ENCODE peak calls at places on chromosomes 4 and X, in six cellular contexts. One of them, this sample, is unnamed. For H3K4me1, the result is how much of the 10 kb centered on the place peaks cover.

GRCh38 chr4:162350331-162350730 is 186.5 kb upstream of the FSTL5 start:
- DNase-seq in HCT116: no peak
- DNase-seq in CD8-positive, alpha-beta T cell: no peak
- DNase-seq in CD4-positive, alpha-beta memory T cell: no peak
- DNase-seq in naive thymus-derived CD4-positive, alpha-beta T cell: no peak
- DNase-seq in heart right ventricle: no peak
- DNase-seq in this sample: no peak

GRCh38 chr4:167185465-167185864 is 48.8 kb downstream of the SPOCK3 start:
- DNase-seq in HCT116: no peak
- DNase-seq in CD8-positive, alpha-beta T cell: no peak
- DNase-seq in CD4-positive, alpha-beta memory T cell: no peak
- DNase-seq in naive thymus-derived CD4-positive, alpha-beta T cell: no peak
- DNase-seq in heart right ventricle: no peak
- DNase-seq in this sample: no peak

GRCh38 chr4:22190855-22191254 is 242.3 kb upstream of the KCNIP4 start:
- DNase-seq in HCT116: no peak
- DNase-seq in CD8-positive, alpha-beta T cell: no peak
- DNase-seq in CD4-positive, alpha-beta memory T cell: no peak
- DNase-seq in naive thymus-derived CD4-positive, alpha-beta T cell: no peak
- DNase-seq in heart right ventricle: no peak
- DNase-seq in this sample: no peak

GRCh38 chrX:103607385-103608304 is at the start of gene TCEAL3:
- DNase-seq in HCT116: no peak
- DNase-seq in CD8-positive, alpha-beta T cell: peak
- DNase-seq in CD4-positive, alpha-beta memory T cell: peak
- DNase-seq in naive thymus-derived CD4-positive, alpha-beta T cell: peak
- DNase-seq in heart right ventricle: peak
- DNase-seq in this sample: no peak

GRCh38 chr4:128951316-128951715 is 141.8 kb downstream of the JADE1 start:
- DNase-seq in HCT116: no peak
- DNase-seq in CD8-positive, alpha-beta T cell: no peak
- DNase-seq in CD4-positive, alpha-beta memory T cell: no peak
- DNase-seq in naive thymus-derived CD4-positive, alpha-beta T cell: no peak
- DNase-seq in heart right ventricle: no peak
- DNase-seq in this sample: no peak

GRCh38 chrX:148618472-148619445 is 118.3 kb downstream of the AFF2 start:
- DNase-seq in HCT116: no peak
- DNase-seq in CD8-positive, alpha-beta T cell: no peak
- DNase-seq in CD4-positive, alpha-beta memory T cell: no peak
- DNase-seq in naive thymus-derived CD4-positive, alpha-beta T cell: no peak
- DNase-seq in heart right ventricle: no peak
- DNase-seq in this sample: no peak

GRCh38 chrX:6681469-6681868 is 146.6 kb upstream of the VCX3A start:
- DNase-seq in HCT116: no peak
- DNase-seq in CD8-positive, alpha-beta T cell: no peak
- DNase-seq in CD4-positive, alpha-beta memory T cell: no peak
- DNase-seq in naive thymus-derived CD4-positive, alpha-beta T cell: no peak
- DNase-seq in heart right ventricle: no peak
- DNase-seq in this sample: no peak

GRCh38 chr4:156374069-156374468 is 420.4 kb upstream of the CTSO start:
- DNase-seq in HCT116: no peak
- DNase-seq in CD8-positive, alpha-beta T cell: no peak
- DNase-seq in CD4-positive, alpha-beta memory T cell: no peak
- DNase-seq in naive thymus-derived CD4-positive, alpha-beta T cell: no peak
- DNase-seq in heart right ventricle: no peak
- DNase-seq in this sample: no peak

GRCh38 chr4:1754336-1754735 is 33.0 kb downstream of the TACC3 start:
- DNase-seq in HCT116: no peak
- DNase-seq in CD8-positive, alpha-beta T cell: no peak
- DNase-seq in CD4-positive, alpha-beta memory T cell: no peak
- DNase-seq in naive thymus-derived CD4-positive, alpha-beta T cell: no peak
- DNase-seq in heart right ventricle: no peak
- DNase-seq in this sample: no peak

GRCh38 chr4:159224412-159224811 is 121.5 kb downstream of the RAPGEF2 start:
- DNase-seq in HCT116: no peak
- DNase-seq in CD8-positive, alpha-beta T cell: no peak
- DNase-seq in CD4-positive, alpha-beta memory T cell: no peak
- DNase-seq in naive thymus-derived CD4-positive, alpha-beta T cell: no peak
- DNase-seq in heart right ventricle: no peak
- DNase-seq in this sample: no peak

GRCh38 chrX:81355436-81355835 is 153.5 kb downstream of the SH3BGRL start:
- DNase-seq in HCT116: no peak
- DNase-seq in CD8-positive, alpha-beta T cell: no peak
- DNase-seq in CD4-positive, alpha-beta memory T cell: no peak
- DNase-seq in naive thymus-derived CD4-positive, alpha-beta T cell: no peak
- DNase-seq in heart right ventricle: no peak
- DNase-seq in this sample: no peak

GRCh38 chr4:89175611-89176010 is 64.3 kb downstream of the TIGD2 start:
- DNase-seq in HCT116: no peak
- DNase-seq in CD8-positive, alpha-beta T cell: no peak
- DNase-seq in CD4-positive, alpha-beta memory T cell: no peak
- DNase-seq in naive thymus-derived CD4-positive, alpha-beta T cell: no peak
- DNase-seq in heart right ventricle: no peak
- DNase-seq in this sample: no peak

GRCh38 chr4:34365891-34366290 is 1878.4 kb downstream of the ARAP2 start:
- DNase-seq in HCT116: no peak
- DNase-seq in CD8-positive, alpha-beta T cell: no peak
- DNase-seq in CD4-positive, alpha-beta memory T cell: no peak
- DNase-seq in naive thymus-derived CD4-positive, alpha-beta T cell: no peak
- DNase-seq in heart right ventricle: no peak
- DNase-seq in this sample: no peak

GRCh38 chr4:67659065-67659464 is 41.9 kb downstream of the UBA6 start:
- DNase-seq in HCT116: no peak
- DNase-seq in CD8-positive, alpha-beta T cell: no peak
- DNase-seq in CD4-positive, alpha-beta memory T cell: no peak
- DNase-seq in naive thymus-derived CD4-positive, alpha-beta T cell: no peak
- DNase-seq in heart right ventricle: no peak
- DNase-seq in this sample: no peak

GRCh38 chr4:67658302-67658701 is 42.7 kb downstream of the UBA6 start:
- DNase-seq in HCT116: no peak
- DNase-seq in CD8-positive, alpha-beta T cell: no peak
- DNase-seq in CD4-positive, alpha-beta memory T cell: no peak
- DNase-seq in naive thymus-derived CD4-positive, alpha-beta T cell: no peak
- DNase-seq in heart right ventricle: no peak
- DNase-seq in this sample: no peak

DNA sequence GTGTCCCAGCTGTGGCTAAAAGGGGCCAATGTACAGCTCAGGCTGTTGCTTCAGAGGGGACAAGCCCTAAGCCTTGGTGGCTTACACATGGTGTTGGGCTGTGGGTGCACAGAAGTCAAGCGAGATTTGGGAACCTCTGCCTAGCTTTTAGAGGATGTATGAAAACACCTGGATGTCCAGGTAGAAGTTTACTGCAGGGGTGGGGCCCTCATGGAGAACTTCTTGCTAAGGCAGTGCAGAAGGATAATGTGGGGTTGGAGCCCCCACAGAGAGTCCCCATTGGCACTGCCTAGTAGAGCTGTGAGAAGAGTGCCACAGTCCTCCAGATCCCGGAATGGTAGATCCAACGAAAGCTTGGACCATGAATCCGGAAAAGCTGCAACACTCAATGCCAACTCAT is 40.5 kb downstream of the UBA6 start:
- DNase-seq in HCT116: no peak
- DNase-seq in CD8-positive, alpha-beta T cell: no peak
- DNase-seq in CD4-positive, alpha-beta memory T cell: no peak
- DNase-seq in naive thymus-derived CD4-positive, alpha-beta T cell: no peak
- DNase-seq in heart right ventricle: no peak
- DNase-seq in this sample: no peak
- H3K4me3 ChIP-seq in HCT116: no peak
- H3K4me3 ChIP-seq in CD8-positive, alpha-beta T cell: no peak
- H3K4me3 ChIP-seq in CD4-positive, alpha-beta memory T cell: no peak
- H3K4me3 ChIP-seq in naive thymus-derived CD4-positive, alpha-beta T cell: no peak
- H3K4me3 ChIP-seq in heart right ventricle: no peak
- H3K4me3 ChIP-seq in this sample: no peak

GRCh38 chr4:40626183-40626990 is 3.3 kb downstream of the RBM47 start:
- DNase-seq in HCT116: no peak
- DNase-seq in CD8-positive, alpha-beta T cell: no peak
- DNase-seq in CD4-positive, alpha-beta memory T cell: no peak
- DNase-seq in naive thymus-derived CD4-positive, alpha-beta T cell: no peak
- DNase-seq in heart right ventricle: no peak
- DNase-seq in this sample: no peak

GRCh38 chr4:40622913-40623312 is 6.8 kb downstream of the RBM47 start:
- DNase-seq in HCT116: no peak
- DNase-seq in CD8-positive, alpha-beta T cell: no peak
- DNase-seq in CD4-positive, alpha-beta memory T cell: no peak
- DNase-seq in naive thymus-derived CD4-positive, alpha-beta T cell: no peak
- DNase-seq in heart right ventricle: no peak
- DNase-seq in this sample: no peak

GRCh38 chr4:40621592-40622512 is 7.8 kb downstream of the RBM47 start:
- DNase-seq in HCT116: peak
- DNase-seq in CD8-positive, alpha-beta T cell: no peak
- DNase-seq in CD4-positive, alpha-beta memory T cell: no peak
- DNase-seq in naive thymus-derived CD4-positive, alpha-beta T cell: no peak
- DNase-seq in heart right ventricle: peak
- DNase-seq in this sample: no peak

GRCh38 chr4:40621229-40621591 is 8.5 kb downstream of the RBM47 start:
- DNase-seq in HCT116: no peak
- DNase-seq in CD8-positive, alpha-beta T cell: no peak
- DNase-seq in CD4-positive, alpha-beta memory T cell: no peak
- DNase-seq in naive thymus-derived CD4-positive, alpha-beta T cell: no peak
- DNase-seq in heart right ventricle: no peak
- DNase-seq in this sample: no peak

DNA sequence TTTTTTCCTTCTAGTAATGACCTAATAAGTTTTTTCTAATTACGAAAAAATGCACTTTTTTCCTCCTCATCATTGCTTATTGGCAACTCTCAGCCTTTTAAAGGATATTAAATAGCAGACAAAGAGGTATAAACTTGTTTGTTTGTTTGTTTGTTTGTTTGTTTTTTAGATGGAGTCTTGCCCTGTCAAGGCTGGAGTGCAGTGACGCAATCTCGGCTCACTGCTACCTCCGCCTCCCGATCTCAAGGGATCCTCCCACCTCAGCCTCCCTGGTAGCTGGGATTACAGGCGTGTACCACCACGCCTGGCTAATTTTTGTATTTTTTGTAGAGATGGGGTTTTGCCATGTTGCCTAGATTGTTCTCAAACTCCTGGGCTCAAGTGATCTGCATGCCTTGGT is 6.0 kb downstream of the RBM47 start:
- DNase-seq in HCT116: no peak
- DNase-seq in CD8-positive, alpha-beta T cell: no peak
- DNase-seq in CD4-positive, alpha-beta memory T cell: no peak
- DNase-seq in naive thymus-derived CD4-positive, alpha-beta T cell: no peak
- DNase-seq in heart right ventricle: no peak
- DNase-seq in this sample: no peak
- H3K4me1 ChIP-seq in HCT116: under half
- H3K4me1 ChIP-seq in CD8-positive, alpha-beta T cell: under half
- H3K4me1 ChIP-seq in CD4-positive, alpha-beta memory T cell: under half
- H3K4me1 ChIP-seq in naive thymus-derived CD4-positive, alpha-beta T cell: under half
- H3K4me1 ChIP-seq in heart right ventricle: under half
- H3K4me1 ChIP-seq in this sample: under half

GRCh38 chrX:101057095-101057714 is 5.3 kb upstream of the TRMT2B start:
- DNase-seq in HCT116: no peak
- DNase-seq in CD8-positive, alpha-beta T cell: no peak
- DNase-seq in CD4-positive, alpha-beta memory T cell: no peak
- DNase-seq in naive thymus-derived CD4-positive, alpha-beta T cell: no peak
- DNase-seq in heart right ventricle: no peak
- DNase-seq in this sample: no peak

GRCh38 chrX:101051153-101051548 is 760 bp downstream of the TRMT2B start:
- DNase-seq in HCT116: no peak
- DNase-seq in CD8-positive, alpha-beta T cell: no peak
- DNase-seq in CD4-positive, alpha-beta memory T cell: no peak
- DNase-seq in naive thymus-derived CD4-positive, alpha-beta T cell: no peak
- DNase-seq in heart right ventricle: no peak
- DNase-seq in this sample: no peak

DNA sequence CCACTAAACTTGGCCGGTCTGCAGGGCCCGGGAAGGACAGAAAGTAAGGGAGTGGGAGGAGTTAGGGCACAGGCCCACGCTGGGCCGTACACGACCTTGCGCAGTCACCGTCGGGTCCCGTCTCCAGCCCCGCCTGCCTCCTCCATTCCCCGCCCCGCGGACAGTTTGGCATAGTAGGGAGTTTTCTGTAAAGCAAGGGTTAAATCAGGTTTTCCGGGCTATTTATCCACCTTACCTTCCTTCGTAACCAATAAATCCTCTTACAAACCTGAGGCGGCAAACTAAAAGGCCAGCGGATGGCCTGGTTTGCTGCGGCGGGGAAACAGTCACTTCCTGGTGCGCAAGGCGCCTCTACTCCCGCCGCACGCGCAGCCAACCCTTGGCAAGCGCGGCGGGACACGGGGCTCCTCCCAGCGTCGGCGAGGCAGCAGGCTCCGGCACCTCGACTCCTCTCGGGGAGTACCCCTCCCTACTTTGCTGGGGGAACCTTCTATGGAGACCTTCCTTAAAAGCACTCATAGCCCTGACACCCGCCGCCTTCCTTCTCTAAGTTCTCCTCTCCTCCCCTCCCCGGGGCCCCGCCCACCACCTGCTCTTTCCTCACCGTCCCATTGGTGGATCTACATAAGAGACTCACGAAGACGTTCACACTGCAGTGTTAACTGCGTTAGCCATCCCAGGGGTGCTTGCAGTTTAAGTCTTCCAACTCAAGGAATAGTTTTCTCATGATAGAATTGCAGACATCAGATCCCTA is at the start of gene TRMT2B:
- DNase-seq in HCT116: peak
- DNase-seq in CD8-positive, alpha-beta T cell: peak
- DNase-seq in CD4-positive, alpha-beta memory T cell: peak
- DNase-seq in naive thymus-derived CD4-positive, alpha-beta T cell: peak
- DNase-seq in heart right ventricle: peak
- DNase-seq in this sample: peak
- H3K27ac ChIP-seq in HCT116: peak
- H3K27ac ChIP-seq in CD8-positive, alpha-beta T cell: peak
- H3K27ac ChIP-seq in CD4-positive, alpha-beta memory T cell: peak
- H3K27ac ChIP-seq in naive thymus-derived CD4-positive, alpha-beta T cell: peak
- H3K27ac ChIP-seq in heart right ventricle: peak
- H3K27ac ChIP-seq in this sample: peak

GRCh38 chrX:64379924-64380323 is 15.3 kb downstream of the MTMR8 start:
- DNase-seq in HCT116: no peak
- DNase-seq in CD8-positive, alpha-beta T cell: no peak
- DNase-seq in CD4-positive, alpha-beta memory T cell: no peak
- DNase-seq in naive thymus-derived CD4-positive, alpha-beta T cell: no peak
- DNase-seq in heart right ventricle: no peak
- DNase-seq in this sample: no peak
- H3K4me3 ChIP-seq in HCT116: no peak
- H3K4me3 ChIP-seq in CD8-positive, alpha-beta T cell: no peak
- H3K4me3 ChIP-seq in CD4-positive, alpha-beta memory T cell: no peak
- H3K4me3 ChIP-seq in naive thymus-derived CD4-positive, alpha-beta T cell: no peak
- H3K4me3 ChIP-seq in heart right ventricle: no peak
- H3K4me3 ChIP-seq in this sample: no peak

GRCh38 chr4:140048419-140049022 is 105.5 kb downstream of the MAML3 start:
- DNase-seq in HCT116: no peak
- DNase-seq in CD8-positive, alpha-beta T cell: no peak
- DNase-seq in CD4-positive, alpha-beta memory T cell: no peak
- DNase-seq in naive thymus-derived CD4-positive, alpha-beta T cell: no peak
- DNase-seq in heart right ventricle: no peak
- DNase-seq in this sample: no peak

GRCh38 chr4:140046037-140046436 is 107.9 kb downstream of the MAML3 start:
- DNase-seq in HCT116: no peak
- DNase-seq in CD8-positive, alpha-beta T cell: no peak
- DNase-seq in CD4-positive, alpha-beta memory T cell: no peak
- DNase-seq in naive thymus-derived CD4-positive, alpha-beta T cell: no peak
- DNase-seq in heart right ventricle: no peak
- DNase-seq in this sample: no peak

GRCh38 chr4:140047781-140048180 is 106.2 kb downstream of the MAML3 start:
- DNase-seq in HCT116: no peak
- DNase-seq in CD8-positive, alpha-beta T cell: no peak
- DNase-seq in CD4-positive, alpha-beta memory T cell: no peak
- DNase-seq in naive thymus-derived CD4-positive, alpha-beta T cell: no peak
- DNase-seq in heart right ventricle: no peak
- DNase-seq in this sample: no peak

GRCh38 chr4:140047017-140047640 is 106.9 kb downstream of the MAML3 start:
- DNase-seq in HCT116: no peak
- DNase-seq in CD8-positive, alpha-beta T cell: no peak
- DNase-seq in CD4-positive, alpha-beta memory T cell: no peak
- DNase-seq in naive thymus-derived CD4-positive, alpha-beta T cell: no peak
- DNase-seq in heart right ventricle: peak
- DNase-seq in this sample: no peak

GRCh38 chr4:140046573-140046972 is 107.4 kb downstream of the MAML3 start:
- DNase-seq in HCT116: no peak
- DNase-seq in CD8-positive, alpha-beta T cell: no peak
- DNase-seq in CD4-positive, alpha-beta memory T cell: no peak
- DNase-seq in naive thymus-derived CD4-positive, alpha-beta T cell: no peak
- DNase-seq in heart right ventricle: no peak
- DNase-seq in this sample: no peak
- H3K4me1 ChIP-seq in HCT116: under half
- H3K4me1 ChIP-seq in CD8-positive, alpha-beta T cell: under half
- H3K4me1 ChIP-seq in CD4-positive, alpha-beta memory T cell: under half
- H3K4me1 ChIP-seq in naive thymus-derived CD4-positive, alpha-beta T cell: under half
- H3K4me1 ChIP-seq in heart right ventricle: under half
- H3K4me1 ChIP-seq in this sample: under half